ENCODE peak calls at places on chromosomes 13 and 19, in nine cellular contexts. I is CD8-positive, alpha-beta memory T cell; E is cardiac fibroblast; D is heart left ventricle; C is IMR-90; Z is cardiac muscle cell; Y is CD8-positive, alpha-beta T cell; X is lower leg skin; L is stomach. M is an unnamed sample.

GRCh38 chr19:48796468-48797083 is 14.3 kb downstream of the BCAT2 start:
- DNase-seq in Z (no peak), D (no peak), I (no peak), L (no peak), E (no peak), C (no peak), Y (no peak), X (no peak), M (no peak)

GRCh38 chr13:90591260-90591926 is 756.1 kb upstream of the MIR17HG start:
- DNase-seq in X (no peak), Y (no peak), C (no peak), L (no peak), E (peak; percentile 7), D (no peak), I (no peak), Z (no peak), M (no peak)

GRCh38 chr13:23715762-23716235 is 145.6 kb downstream of the TNFRSF19 start:
- DNase-seq in E (peak; percentile 36), D (no peak), L (peak; percentile 60), Y (no peak), I (no peak), Z (peak; percentile 49), X (no peak), C (no peak), M (no peak)

GRCh38 chr19:16702123-16702522 is 17.5 kb upstream of the NWD1 start:
- DNase-seq in D (peak; percentile 57), Z (peak; percentile 1), X (no peak), Y (no peak), L (no peak), I (no peak), C (peak; percentile 66), E (peak; percentile 20), M (peak; percentile 77)

GRCh38 chr19:10812902-10813404 is 23.1 kb downstream of the TMED1 start:
- DNase-seq in X (no peak), C (peak; percentile 97), I (no peak), Z (no peak), E (peak; percentile 95), Y (peak; percentile 28), L (peak; percentile 33), D (no peak), M (peak; percentile 97)

GRCh38 chr19:33398361-33399060 is 25.0 kb downstream of the CEBPG start:
- DNase-seq in X (peak; percentile 80), Y (no peak), L (no peak), Z (no peak), E (no peak), D (no peak), C (no peak), I (no peak), M (no peak)

GRCh38 chr13:40528881-40529280 is 137.6 kb downstream of the FOXO1 start:
- DNase-seq in L (no peak), C (no peak), E (no peak), Y (no peak), D (no peak), X (no peak), Z (no peak), I (no peak), M (no peak)

GRCh38 chr13:40189885-40190655 is 476.4 kb downstream of the FOXO1 start:
- DNase-seq in C (no peak), E (no peak), I (no peak), Y (no peak), D (no peak), Z (no peak), L (no peak), X (no peak), M (no peak)

GRCh38 chr19:13797870-13798269 is 2.6 kb downstream of the ZSWIM4 start:
- DNase-seq in X (no peak), Y (no peak), D (no peak), L (peak; percentile 65), C (peak; percentile 71), Z (no peak), E (peak; percentile 94), I (no peak), M (peak; percentile 83)

DNA sequence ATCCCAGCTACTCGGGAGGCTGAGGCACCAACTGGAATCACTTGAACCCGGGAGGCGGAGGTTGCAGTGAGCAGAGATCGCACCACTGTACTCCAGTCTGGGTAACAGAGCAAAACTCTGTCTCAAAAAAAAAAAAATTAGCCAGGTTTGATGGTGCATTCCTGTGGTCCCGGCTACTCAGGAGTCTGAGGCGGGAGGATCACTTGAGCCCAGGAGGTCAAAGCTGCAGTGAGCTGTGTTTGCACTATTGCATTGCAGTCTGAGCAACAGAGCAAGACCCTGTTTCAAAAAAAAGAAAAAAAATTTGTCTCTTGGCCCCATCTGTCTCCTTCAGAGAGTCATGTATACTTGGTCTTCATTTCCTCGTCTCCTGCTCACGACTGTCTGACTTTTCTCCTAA is 1.6 kb downstream of the CCDC97 start:
- DNase-seq in I (no peak), Y (no peak), D (no peak), L (no peak), Z (no peak), E (no peak), C (no peak), X (no peak), M (no peak)
- H3K4me3 ChIP-seq in I (no peak overlapping the region), Y (no peak overlapping the region), D (no peak overlapping the region), L (no peak overlapping the region), Z (no peak overlapping the region), E (no peak overlapping the region), C (no peak overlapping the region), X (no peak overlapping the region), M (no peak overlapping the region)

GRCh38 chr13:98478134-98479129 is 98.5 kb downstream of the STK24 start:
- DNase-seq in D (no peak), L (no peak), Z (peak; percentile 27), X (peak; percentile 57), E (peak; percentile 52), Y (peak; percentile 28), I (no peak), C (peak; percentile 36), M (peak; percentile 54)

GRCh38 chr13:98476106-98476505 is 100.8 kb downstream of the STK24 start:
- DNase-seq in Y (peak; percentile 44), C (no peak), Z (no peak), L (no peak), X (peak; percentile 82), E (peak; percentile 7), I (peak; percentile 72), D (no peak), M (no peak)

GRCh38 chr13:98475521-98475920 is 101.4 kb downstream of the STK24 start:
- DNase-seq in Z (peak; percentile 77), C (no peak), L (no peak), Y (no peak), D (no peak), X (peak; percentile 65), I (no peak), E (no peak), M (no peak)

GRCh38 chr13:98474761-98475160 is 102.1 kb downstream of the STK24 start:
- DNase-seq in C (no peak), L (no peak), I (no peak), D (no peak), X (peak; percentile 83), E (no peak), Y (no peak), Z (no peak), M (no peak)

DNA sequence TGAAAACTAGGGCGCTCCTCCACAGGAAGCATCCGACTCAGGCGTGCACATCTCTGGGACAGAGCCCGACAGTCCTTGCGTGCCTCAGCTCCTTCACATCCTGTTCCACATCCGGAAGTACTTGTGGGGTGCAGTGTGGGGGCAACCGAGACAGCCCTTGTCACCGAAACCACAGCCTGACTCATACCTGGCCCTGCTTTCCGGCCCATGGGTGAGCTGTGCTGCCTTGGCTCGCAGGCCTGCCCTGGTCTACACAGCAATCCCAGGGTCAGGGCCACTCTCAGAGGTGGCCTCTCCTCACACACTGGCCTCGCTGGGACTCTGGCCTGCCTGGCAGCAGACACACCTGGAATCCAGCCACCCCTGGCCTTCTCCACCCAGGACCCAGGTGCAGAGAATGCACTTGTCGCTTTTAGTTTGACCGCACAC is 100.4 kb downstream of the STK24 start:
- DNase-seq in L (peak; percentile 66), D (no peak), C (peak; percentile 92), I (peak; percentile 82), E (peak; percentile 93), Y (peak; percentile 87), Z (no peak), X (peak; percentile 92), M (peak; percentile 88)
- H3K4me3 ChIP-seq in L (no peak overlapping the region), D (no peak overlapping the region), C (no peak overlapping the region), I (peak overlapping the region; percentile 40), E (no peak overlapping the region), Y (peak overlapping the region; percentile 20), Z (no peak overlapping the region), X (no peak overlapping the region), M (no peak overlapping the region)

DNA sequence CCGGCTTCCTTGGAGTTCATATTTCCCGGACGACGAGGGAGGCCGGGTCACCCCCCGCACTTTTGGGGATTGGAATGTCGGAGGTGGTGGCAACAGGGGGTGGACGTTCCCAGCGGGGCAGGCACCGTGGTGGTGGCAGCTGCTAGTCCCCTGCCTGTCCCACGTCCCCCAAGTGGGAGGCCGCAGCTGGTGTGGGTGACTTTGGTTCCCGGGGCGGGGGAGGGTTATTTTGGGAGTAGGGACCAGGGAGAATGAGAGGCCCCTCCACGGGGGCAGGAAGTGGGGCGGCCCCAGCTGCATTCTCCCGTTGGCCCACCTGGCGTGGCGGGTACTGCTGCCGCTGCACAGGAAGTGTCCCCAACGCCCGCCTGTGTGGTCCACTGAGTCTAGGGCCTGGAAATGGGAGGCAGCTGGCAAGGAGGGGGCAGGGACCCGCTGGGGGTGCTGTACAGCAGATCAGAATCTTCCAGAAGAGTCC is 11.1 kb upstream of the PLIN3 start:
- DNase-seq in X (no peak), C (no peak), E (no peak), D (no peak), Z (no peak), L (no peak), I (no peak), Y (no peak), M (no peak)
- H3K4me3 ChIP-seq in X (no peak overlapping the region), C (no peak overlapping the region), E (no peak overlapping the region), D (no peak overlapping the region), Z (no peak overlapping the region), L (no peak overlapping the region), I (no peak overlapping the region), Y (peak overlapping the region; percentile 11), M (no peak overlapping the region)

GRCh38 chr19:47260476-47260875 is 4.2 kb downstream of the CCDC9 start:
- DNase-seq in Y (no peak), C (no peak), E (no peak), I (no peak), X (no peak), L (no peak), D (no peak), Z (no peak), M (no peak)

GRCh38 chr19:47256688-47257410 is 524 bp downstream of the CCDC9 start:
- DNase-seq in D (peak; percentile 100), Z (peak; percentile 100), C (peak; percentile 98), I (peak; percentile 98), Y (peak; percentile 99), E (peak; percentile 100), L (peak; percentile 100), X (peak; percentile 100), M (peak; percentile 98)

GRCh38 chr19:47257411-47258169 is 1.3 kb downstream of the CCDC9 start:
- DNase-seq in Z (no peak), C (no peak), Y (no peak), E (no peak), I (no peak), D (no peak), X (no peak), L (no peak), M (no peak)

GRCh38 chr19:47258895-47259555 is 2.7 kb downstream of the CCDC9 start:
- DNase-seq in I (no peak), X (no peak), C (no peak), E (no peak), Y (no peak), D (no peak), Z (no peak), L (no peak), M (no peak)

DNA sequence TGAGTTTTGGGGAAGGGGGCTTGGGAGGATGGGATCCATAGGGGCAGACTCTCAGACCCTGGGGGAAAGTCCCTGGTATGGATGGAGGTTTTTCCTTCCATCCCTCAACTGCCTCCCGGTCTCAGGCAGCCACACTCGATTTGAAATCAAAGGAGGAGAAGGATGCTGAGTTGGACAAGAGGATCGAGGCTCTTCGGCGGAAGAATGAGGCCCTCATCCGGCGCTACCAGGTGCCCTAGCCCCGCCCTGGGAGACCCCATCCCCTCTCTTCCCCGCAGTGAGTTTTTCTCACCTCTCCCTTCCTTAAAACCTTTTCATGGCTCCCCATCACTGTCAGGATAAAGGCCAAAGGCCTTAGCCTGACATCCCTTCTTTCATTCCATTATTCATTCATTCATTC is 2.1 kb downstream of the CCDC9 start:
- DNase-seq in I (no peak), Z (no peak), X (no peak), C (no peak), L (no peak), E (no peak), D (no peak), Y (no peak), M (no peak)
- H3K4me3 ChIP-seq in I (no peak overlapping the region), Z (no peak overlapping the region), X (no peak overlapping the region), C (no peak overlapping the region), L (no peak overlapping the region), E (peak overlapping the region; percentile 44), D (no peak overlapping the region), Y (no peak overlapping the region), M (peak overlapping the region; percentile 58)